ENCODE peak calls at places on chromosomes 4 and X, in seven cellular contexts. F, M, E, R, N, K and W are unnamed samples.

GRCh38 chr4:142194905-142195304 is 558.5 kb downstream of the IL15 start:
- DNase-seq in N (no peak), F (no peak), K (peak), R (no peak), M (no peak), E (no peak), W (no peak)

GRCh38 chr4:94634266-94634665 is 123.5 kb upstream of the BMPR1B start:
- DNase-seq in M (no peak), F (no peak), K (peak), E (peak), R (no peak), N (peak), W (no peak)

GRCh38 chr4:83170952-83171399 is 56.4 kb upstream of the PLAC8 start:
- DNase-seq in N (no peak), M (no peak), R (no peak), E (no peak), F (no peak), K (no peak), W (no peak)

GRCh38 chr4:184907216-184907615 is 81.4 kb upstream of the ACSL1 start:
- DNase-seq in N (no peak), F (no peak), M (no peak), K (no peak), E (no peak), R (no peak), W (no peak)

GRCh38 chr4:11469900-11470708 is 41.4 kb upstream of the HS3ST1 start:
- DNase-seq in E (no peak), K (no peak), R (no peak), N (no peak), M (no peak), F (no peak), W (no peak)

GRCh38 chr4:54062392-54062791 is 2.0 kb downstream of the CHIC2 start:
- DNase-seq in F (no peak), R (no peak), K (no peak), E (no peak), N (no peak), M (no peak), W (no peak)

GRCh38 chr4:81314196-81314896 is 99.3 kb upstream of the PRKG2 start:
- DNase-seq in E (peak), R (no peak), F (no peak), M (peak), N (peak), K (peak), W (no peak)

GRCh38 chr4:61911313-61911756 is 711.2 kb downstream of the ADGRL3 start:
- DNase-seq in E (no peak), F (no peak), R (no peak), M (no peak), K (no peak), N (no peak), W (no peak)

GRCh38 chr4:147360301-147360700 is 120.6 kb upstream of the EDNRA start:
- DNase-seq in E (peak), N (peak), R (no peak), F (no peak), K (no peak), M (no peak), W (no peak)

GRCh38 chr4:7388627-7389026 is 46.1 kb downstream of the PSAPL1 start:
- DNase-seq in E (no peak), K (no peak), N (no peak), F (no peak), R (no peak), M (no peak), W (peak)

GRCh38 chrX:23861215-23861896 is 46.4 kb downstream of the APOO start:
- DNase-seq in F (no peak), K (no peak), N (no peak), M (no peak), E (no peak), R (no peak), W (no peak)

GRCh38 chr4:145755802-145756201 is 75.9 kb downstream of the C4orf51 start:
- DNase-seq in K (no peak), M (no peak), F (no peak), N (no peak), E (no peak), R (no peak), W (no peak)

GRCh38 chr4:177196615-177197014 is 113.1 kb upstream of the NEIL3 start:
- DNase-seq in M (no peak), K (no peak), R (no peak), F (no peak), E (no peak), N (no peak), W (no peak)

GRCh38 chr4:80911458-80911857 is 119.0 kb upstream of the BMP3 start:
- DNase-seq in F (no peak), E (no peak), K (no peak), N (no peak), R (no peak), M (no peak), W (no peak)

GRCh38 chr4:175953960-175954521 is 111.6 kb upstream of the WDR17 start:
- DNase-seq in N (no peak), K (no peak), M (no peak), R (no peak), E (no peak), F (peak), W (no peak)

GRCh38 chr4:40594261-40595178 is 35.1 kb downstream of the RBM47 start:
- DNase-seq in N (peak), K (peak), F (peak), M (no peak), E (no peak), R (no peak), W (no peak)

GRCh38 chrX:12891167-12891566 is 15.3 kb upstream of the TLR8 start:
- DNase-seq in E (no peak), K (no peak), F (no peak), M (no peak), N (no peak), R (no peak), W (no peak)

GRCh38 chrX:132592880-132593279 is 104.0 kb upstream of the MBNL3 start:
- DNase-seq in N (no peak), R (no peak), K (no peak), M (no peak), F (no peak), E (peak), W (no peak)

GRCh38 chrX:19883878-19884277 is 3.5 kb downstream of the SH3KBP1 start:
- DNase-seq in M (no peak), R (no peak), E (no peak), N (no peak), K (no peak), F (peak), W (no peak)

GRCh38 chr4:85833311-85833710 is 358.4 kb downstream of the ARHGAP24 start:
- DNase-seq in E (no peak), F (no peak), M (no peak), R (no peak), K (no peak), N (no peak), W (no peak)

GRCh38 chrX:76657499-76657898 is 230.0 kb downstream of the MAGEE1 start:
- DNase-seq in E (no peak), F (no peak), R (no peak), N (no peak), K (no peak), M (no peak), W (no peak)